ENCODE peak calls at places on chromosomes 3 and 15, in five cellular contexts. Y is NT2/D1, B is skeletal muscle cell, R is COR-L47, H is fibroblast of mammary gland. X is an unnamed sample.
A peak's percentile ranks its signal among the peaks of the same experiment; 100 is the strongest.

GRCh38 chr3:194871143-194871863 is 185.6 kb downstream of the FAM43A start:
- DNase-seq in Y (no peak), B (peak; percentile 83), R (peak; percentile 97), H (peak; percentile 95), X (peak; percentile 92)

GRCh38 chr3:133042778-133043177 is 4.6 kb downstream of the TMEM108 start:
- DNase-seq in Y (no peak), B (no peak), R (no peak), H (no peak), X (no peak)

GRCh38 chr3:194487289-194488006 is 646 bp upstream of the ATP13A3 start:
- DNase-seq in Y (no peak), B (no peak), R (no peak), H (no peak), X (no peak)

GRCh38 chr3:118938183-118938961 is 96.3 kb downstream of the IGSF11 start:
- DNase-seq in Y (no peak), B (no peak), R (no peak), H (peak; percentile 21), X (no peak)

GRCh38 chr15:70752142-70752754 is 11.1 kb downstream of the UACA start:
- DNase-seq in Y (no peak), B (no peak), R (no peak), H (peak; percentile 58), X (no peak)

GRCh38 chr3:84836961-84837360 is 121.8 kb upstream of the CADM2 start:
- DNase-seq in Y (peak; percentile 93), B (no peak), R (peak; percentile 81), H (no peak), X (peak; percentile 3)

GRCh38 chr15:98713585-98714001 is 65.3 kb downstream of the IGF1R start:
- DNase-seq in Y (no peak), B (no peak), R (no peak), H (peak; percentile 8), X (peak; percentile 79)

GRCh38 chr15:60155661-60156060 is 151.6 kb downstream of the FOXB1 start:
- DNase-seq in Y (no peak), B (peak; percentile 10), R (no peak), H (peak; percentile 39), X (peak; percentile 54)

GRCh38 chr15:81752974-81753373 is 292.8 kb downstream of the MEX3B start:
- DNase-seq in Y (no peak), B (no peak), R (no peak), H (no peak), X (no peak)

GRCh38 chr3:191366675-191367074 is 36.3 kb upstream of the UTS2B start:
- DNase-seq in Y (no peak), B (no peak), R (no peak), H (peak; percentile 51), X (no peak)

GRCh38 chr3:11780341-11780740 is 66.3 kb downstream of the TAMM41 start:
- DNase-seq in Y (no peak), B (no peak), R (no peak), H (no peak), X (no peak)

GRCh38 chr3:16898595-16899395 is 14.0 kb downstream of the PLCL2 start:
- DNase-seq in Y (no peak), B (no peak), R (no peak), H (no peak), X (no peak)

GRCh38 chr15:84992157-84992940 is 10.7 kb downstream of the PDE8A start:
- DNase-seq in Y (no peak), B (no peak), R (no peak), H (peak; percentile 83), X (peak; percentile 77)

GRCh38 chr3:109334572-109334971 is 2.8 kb downstream of the DPPA4 start:
- DNase-seq in Y (no peak), B (no peak), R (no peak), H (no peak), X (no peak)

GRCh38 chr3:62445267-62445666 is 71.9 kb upstream of the FEZF2 start:
- DNase-seq in Y (no peak), B (no peak), R (no peak), H (peak; percentile 22), X (no peak)

GRCh38 chr15:77013786-77014136 is 18.8 kb downstream of the PSTPIP1 start:
- DNase-seq in Y (no peak), B (no peak), R (no peak), H (no peak), X (no peak)

GRCh38 chr3:141379250-141379872 is 11.1 kb downstream of the ZBTB38 start:
- DNase-seq in Y (no peak), B (no peak), R (no peak), H (no peak), X (no peak)

GRCh38 chr15:76341366-76342045 is 4.9 kb downstream of the ISL2 start:
- DNase-seq in Y (no peak), B (no peak), R (no peak), H (no peak), X (no peak)

GRCh38 chr15:35713733-35714132 is 167.8 kb upstream of the DPH6 start:
- DNase-seq in Y (no peak), B (peak; percentile 52), R (no peak), H (peak; percentile 54), X (peak; percentile 16)

GRCh38 chr3:54079729-54080128 is 42.6 kb upstream of the CACNA2D3 start:
- DNase-seq in Y (no peak), B (no peak), R (no peak), H (no peak), X (no peak)

GRCh38 chr15:45128971-45129639 is 574 bp downstream of the DUOXA1 start:
- DNase-seq in Y (no peak), B (no peak), R (no peak), H (no peak), X (no peak)

GRCh38 chr3:124873241-124873640 is 13.9 kb downstream of the ITGB5 start:
- DNase-seq in Y (no peak), B (no peak), R (no peak), H (no peak), X (no peak)

GRCh38 chr3:102087236-102087635 is 237.9 kb downstream of the NFKBIZ start:
- DNase-seq in Y (no peak), B (no peak), R (no peak), H (no peak), X (no peak)

GRCh38 chr3:105352976-105353375 is 13.7 kb upstream of the ALCAM start:
- DNase-seq in Y (no peak), B (no peak), R (no peak), H (peak; percentile 34), X (no peak)

GRCh38 chr3:126971891-126972351 is 11.0 kb upstream of the PLXNA1 start:
- DNase-seq in Y (no peak), B (peak; percentile 88), R (no peak), H (peak; percentile 95), X (peak; percentile 78)

GRCh38 chr15:69014454-69014853 is at the start of gene NOX5:
- DNase-seq in Y (no peak), B (no peak), R (no peak), H (peak; percentile 45), X (peak; percentile 90)

GRCh38 chr15:101478701-101479341 is 10.7 kb downstream of the PCSK6 start:
- DNase-seq in Y (no peak), B (no peak), R (no peak), H (no peak), X (no peak)

GRCh38 chr15:34721802-34722795 is 32.7 kb downstream of the GJD2 start:
- DNase-seq in Y (peak; percentile 32), B (peak; percentile 56), R (peak; percentile 49), H (peak; percentile 23), X (peak; percentile 87)

GRCh38 chr15:88504445-88504844 is 36.9 kb downstream of the MRPS11 start:
- DNase-seq in Y (peak; percentile 23), B (no peak), R (no peak), H (no peak), X (no peak)

GRCh38 chr3:113597611-113598382 is 65.4 kb downstream of the SIDT1 start:
- DNase-seq in Y (no peak), B (no peak), R (no peak), H (no peak), X (no peak)

X was measured in AG20443.